ENCODE peak calls at places on chromosomes 13 and 19, in four cellular contexts. P, X, L and K are unnamed samples.

GRCh38 chr19:45128109-45128508 is 32.7 kb downstream of the NKPD1 start:
- DNase-seq in X (no peak), L (no peak), P (no peak), K (no peak)

GRCh38 chr19:11693505-11694499 is 44.9 kb downstream of the ZNF823 start:
- DNase-seq in X (peak; percentile 44), P (no peak), L (peak; percentile 85), K (peak; percentile 55)

GRCh38 chr19:34327851-34328250 is 37.1 kb upstream of the GPI start:
- DNase-seq in L (no peak), X (no peak), P (no peak), K (no peak)

GRCh38 chr13:36736119-36736726 is 62.4 kb downstream of the SERTM1 start:
- DNase-seq in X (no peak), L (peak; percentile 35), P (no peak), K (peak; percentile 25)

GRCh38 chr13:101346942-101347728 is 69.2 kb downstream of the NALCN start:
- DNase-seq in L (no peak), X (no peak), P (no peak), K (no peak)

GRCh38 chr13:96994030-96994848 is at the start of gene OXGR1:
- DNase-seq in X (no peak), L (no peak), P (no peak), K (no peak)

GRCh38 chr19:46841458-46842083 is 9.1 kb downstream of the AP2S1 start:
- DNase-seq in P (no peak), X (no peak), L (no peak), K (no peak)

GRCh38 chr13:106522112-106522511 is 13.3 kb downstream of the EFNB2 start:
- DNase-seq in P (no peak), X (no peak), L (no peak), K (no peak)

GRCh38 chr19:10848208-10848843 is at the start of gene C19orf38:
- DNase-seq in L (no peak), X (no peak), P (no peak), K (no peak)

GRCh38 chr19:594265-594870 is 4.7 kb downstream of the HCN2 start:
- DNase-seq in P (no peak), L (no peak), X (no peak), K (no peak)

GRCh38 chr19:42096255-42096837 is 20.4 kb downstream of the ZNF574 start:
- DNase-seq in L (no peak), P (no peak), X (no peak), K (no peak)

GRCh38 chr19:45164577-45165335 is 4.0 kb upstream of the NKPD1 start:
- DNase-seq in X (peak; percentile 50), P (peak; percentile 64), L (peak; percentile 79), K (no peak)

GRCh38 chr13:44920013-44920412 is 69.3 kb downstream of the NUFIP1 start:
- DNase-seq in L (no peak), P (no peak), X (no peak), K (no peak)

GRCh38 chr13:108326318-108326717 is 56.8 kb downstream of the TNFSF13B start:
- DNase-seq in X (no peak), P (peak; percentile 8), L (peak; percentile 13), K (no peak)

GRCh38 chr13:107907065-107907464 is 308.3 kb downstream of the LIG4 start:
- DNase-seq in L (no peak), X (no peak), P (no peak), K (no peak)

GRCh38 chr13:73602295-73602694 is 531.9 kb downstream of the KLF12 start:
- DNase-seq in L (peak; percentile 4), X (no peak), P (no peak), K (no peak)

GRCh38 chr19:6056282-6056741 is 54.0 kb downstream of the RFX2 start:
- DNase-seq in X (no peak), L (peak; percentile 56), P (no peak), K (no peak)
- H3K4me1 ChIP-seq in X (no peaks in the 10 kb centered on the region), L (peaks cover 24% of the 10 kb centered on the region), P (no peaks in the 10 kb centered on the region), K (peaks cover 26% of the 10 kb centered on the region)

GRCh38 chr19:28465317-28466086 is 747.4 kb downstream of the UQCRFS1 start:
- DNase-seq in L (no peak), X (no peak), P (no peak), K (no peak)

GRCh38 chr19:28463493-28464053 is 749.4 kb downstream of the UQCRFS1 start:
- DNase-seq in P (no peak), X (no peak), L (no peak), K (no peak)

GRCh38 chr19:28469544-28469943 is 743.4 kb downstream of the UQCRFS1 start:
- DNase-seq in X (no peak), L (no peak), P (no peak), K (no peak)

GRCh38 chr19:28468701-28469459 is 744.1 kb downstream of the UQCRFS1 start:
- DNase-seq in P (no peak), L (no peak), X (no peak), K (no peak)

GRCh38 chr19:28466107-28467045 is 746.6 kb downstream of the UQCRFS1 start:
- DNase-seq in L (peak; percentile 3), X (no peak), P (no peak), K (peak; percentile 58)
- TF ChIP-seq SUZ12 in L (no peak), X (no peak), P (no peak), K (no peak)

GRCh38 chr13:27858046-27858445 is 61.8 kb upstream of the PDX1 start:
- DNase-seq in P (no peak), X (no peak), L (no peak), K (no peak)
- H3K27me3 ChIP-seq in P (peaks cover 4% of the 10 kb centered on the region), X (no peaks in the 10 kb centered on the region), L (no peaks in the 10 kb centered on the region), K (peaks cover 5% of the 10 kb centered on the region)

GRCh38 chr13:110236831-110237261 is 70.1 kb downstream of the COL4A1 start:
- DNase-seq in L (no peak), P (no peak), X (no peak), K (no peak)
- H3K4me1 ChIP-seq in L (no peaks in the 10 kb centered on the region), P (no peaks in the 10 kb centered on the region), X (no peaks in the 10 kb centered on the region), K (no peaks in the 10 kb centered on the region)

GRCh38 chr19:51749979-51750378 is 1.7 kb downstream of the FPR1 start:
- DNase-seq in P (no peak), L (no peak), X (no peak), K (no peak)
- TF ChIP-seq SUZ12 in P (no peak), L (no peak), X (no peak), K (no peak)

GRCh38 chr19:50322931-50323781 is 6.0 kb downstream of the KCNC3 start:
- DNase-seq in P (no peak), X (no peak), L (no peak), K (no peak)

GRCh38 chr19:50323782-50324133 is 5.4 kb downstream of the KCNC3 start:
- DNase-seq in L (no peak), P (no peak), X (no peak), K (no peak)

GRCh38 chr19:50326101-50326664 is 3.0 kb downstream of the KCNC3 start:
- DNase-seq in X (no peak), L (no peak), P (no peak), K (no peak)

GRCh38 chr19:50325310-50326100 is 3.7 kb downstream of the KCNC3 start:
- DNase-seq in P (no peak), X (peak; percentile 92), L (peak; percentile 84), K (no peak)

GRCh38 chr19:50324331-50324730 is 4.8 kb downstream of the KCNC3 start:
- DNase-seq in L (no peak), X (no peak), P (no peak), K (no peak)
- H3K27me3 ChIP-seq in L (no peaks in the 10 kb centered on the region), X (peaks cover 5% of the 10 kb centered on the region), P (peaks cover 16% of the 10 kb centered on the region), K (no peaks in the 10 kb centered on the region)

GRCh38 chr13:94324409-94325147 is 154.9 kb downstream of the DCT start:
- DNase-seq in L (no peak), P (no peak), X (no peak), K (no peak)
- H3K4me1 ChIP-seq in L (peaks cover 6% of the 10 kb centered on the region), P (peaks cover 16% of the 10 kb centered on the region), X (no peaks in the 10 kb centered on the region), K (no peaks in the 10 kb centered on the region)

GRCh38 chr19:6501740-6502648 is at the start of gene TUBB4A:
- DNase-seq in X (no peak), L (no peak), P (no peak), K (no peak)

GRCh38 chr19:6500837-6501739 is 1.0 kb downstream of the TUBB4A start:
- DNase-seq in L (no peak), X (no peak), P (no peak), K (no peak)

GRCh38 chr19:6495947-6496346 is 6.2 kb downstream of the TUBB4A start:
- DNase-seq in P (no peak), L (no peak), X (no peak), K (no peak)

GRCh38 chr19:6499052-6499790 is 2.9 kb downstream of the TUBB4A start:
- DNase-seq in P (no peak), X (no peak), L (no peak), K (no peak)

GRCh38 chr19:6498294-6499036 is 3.6 kb downstream of the TUBB4A start:
- DNase-seq in X (no peak), L (no peak), P (no peak), K (no peak)
- TF ChIP-seq SUZ12 in X (no peak), L (no peak), P (no peak), K (no peak)

GRCh38 chr19:54421169-54421516 is 5.9 kb downstream of the TTYH1 start:
- DNase-seq in X (no peak), P (no peak), L (no peak), K (no peak)
- H3K27me3 ChIP-seq in X (no peaks in the 10 kb centered on the region), P (no peaks in the 10 kb centered on the region), L (no peaks in the 10 kb centered on the region), K (peaks cover 20% of the 10 kb centered on the region)